ENCODE peak calls at places on chromosomes 7 and 10, in seven cellular contexts. One of them, this sample, is unnamed.

GRCh38 chr7:69436944-69437343 is 161.3 kb upstream of the AUTS2 start:
- DNase-seq in right atrium auricular region: no peak
- DNase-seq in SJSA1: no peak
- DNase-seq in suprapubic skin: no peak
- DNase-seq in GM23248: peak; percentile 3
- DNase-seq in OCI-LY7: no peak
- DNase-seq in iPS DF 6.9: no peak
- DNase-seq in this sample: no peak

GRCh38 chr10:43214071-43214955 is 52.6 kb downstream of the RASGEF1A start:
- DNase-seq in right atrium auricular region: no peak
- DNase-seq in SJSA1: no peak
- DNase-seq in suprapubic skin: no peak
- DNase-seq in GM23248: peak; percentile 69
- DNase-seq in OCI-LY7: no peak
- DNase-seq in iPS DF 6.9: no peak
- DNase-seq in this sample: no peak

GRCh38 chr10:91495402-91495801 is 85.3 kb downstream of the HECTD2 start:
- DNase-seq in right atrium auricular region: no peak
- DNase-seq in SJSA1: no peak
- DNase-seq in suprapubic skin: no peak
- DNase-seq in GM23248: peak; percentile 39
- DNase-seq in OCI-LY7: no peak
- DNase-seq in iPS DF 6.9: no peak
- DNase-seq in this sample: no peak

GRCh38 chr7:75905785-75906604 is 9.0 kb upstream of the POR start:
- DNase-seq in right atrium auricular region: peak; percentile 91
- DNase-seq in SJSA1: no peak
- DNase-seq in suprapubic skin: peak; percentile 88
- DNase-seq in GM23248: peak; percentile 89
- DNase-seq in OCI-LY7: no peak
- DNase-seq in iPS DF 6.9: peak; percentile 33
- DNase-seq in this sample: peak; percentile 20

GRCh38 chr10:60348982-60349381 is 40.7 kb downstream of the ANK3 start:
- DNase-seq in right atrium auricular region: no peak
- DNase-seq in SJSA1: no peak
- DNase-seq in suprapubic skin: no peak
- DNase-seq in GM23248: peak; percentile 47
- DNase-seq in OCI-LY7: no peak
- DNase-seq in iPS DF 6.9: no peak
- DNase-seq in this sample: no peak

GRCh38 chr10:109428775-109429480 is 494.4 kb downstream of the XPNPEP1 start:
- DNase-seq in right atrium auricular region: no peak
- DNase-seq in SJSA1: no peak
- DNase-seq in suprapubic skin: no peak
- DNase-seq in GM23248: no peak
- DNase-seq in OCI-LY7: no peak
- DNase-seq in iPS DF 6.9: no peak
- DNase-seq in this sample: no peak

GRCh38 chr7:216360-217300 is 24.3 kb downstream of the FAM20C start:
- DNase-seq in right atrium auricular region: peak; percentile 81
- DNase-seq in SJSA1: no peak
- DNase-seq in suprapubic skin: no peak
- DNase-seq in GM23248: no peak
- DNase-seq in OCI-LY7: no peak
- DNase-seq in iPS DF 6.9: no peak
- DNase-seq in this sample: no peak

GRCh38 chr10:97921581-97922377 is 72.1 kb downstream of the GOLGA7B start:
- DNase-seq in right atrium auricular region: no peak
- DNase-seq in SJSA1: no peak
- DNase-seq in suprapubic skin: no peak
- DNase-seq in GM23248: peak; percentile 44
- DNase-seq in OCI-LY7: no peak
- DNase-seq in iPS DF 6.9: no peak
- DNase-seq in this sample: no peak

GRCh38 chr7:2956526-2957368 is 86.9 kb downstream of the CARD11 start:
- DNase-seq in right atrium auricular region: no peak
- DNase-seq in SJSA1: no peak
- DNase-seq in suprapubic skin: no peak
- DNase-seq in GM23248: peak; percentile 60
- DNase-seq in OCI-LY7: no peak
- DNase-seq in iPS DF 6.9: no peak
- DNase-seq in this sample: no peak

GRCh38 chr10:79149662-79150443 is 81.1 kb downstream of the ZMIZ1 start:
- DNase-seq in right atrium auricular region: peak; percentile 88
- DNase-seq in SJSA1: peak; percentile 98
- DNase-seq in suprapubic skin: peak; percentile 94
- DNase-seq in GM23248: peak; percentile 96
- DNase-seq in OCI-LY7: peak; percentile 48
- DNase-seq in iPS DF 6.9: no peak
- DNase-seq in this sample: peak; percentile 45

GRCh38 chr7:117873056-117873932 is at the start of gene CTTNBP2:
- DNase-seq in right atrium auricular region: peak; percentile 65
- DNase-seq in SJSA1: no peak
- DNase-seq in suprapubic skin: peak; percentile 83
- DNase-seq in GM23248: peak; percentile 75
- DNase-seq in OCI-LY7: no peak
- DNase-seq in iPS DF 6.9: no peak
- DNase-seq in this sample: peak; percentile 65

GRCh38 chr7:30331338-30331737 is 46.9 kb downstream of the ZNRF2 start:
- DNase-seq in right atrium auricular region: no peak
- DNase-seq in SJSA1: no peak
- DNase-seq in suprapubic skin: no peak
- DNase-seq in GM23248: peak; percentile 14
- DNase-seq in OCI-LY7: no peak
- DNase-seq in iPS DF 6.9: no peak
- DNase-seq in this sample: no peak

GRCh38 chr10:112209534-112210200 is 26.1 kb upstream of the GPAM start:
- DNase-seq in right atrium auricular region: no peak
- DNase-seq in SJSA1: no peak
- DNase-seq in suprapubic skin: no peak
- DNase-seq in GM23248: peak; percentile 74
- DNase-seq in OCI-LY7: no peak
- DNase-seq in iPS DF 6.9: no peak
- DNase-seq in this sample: peak; percentile 59

GRCh38 chr7:59079-59825 is 133.1 kb upstream of the FAM20C start:
- DNase-seq in right atrium auricular region: no peak
- DNase-seq in SJSA1: no peak
- DNase-seq in suprapubic skin: peak; percentile 55
- DNase-seq in GM23248: no peak
- DNase-seq in OCI-LY7: no peak
- DNase-seq in iPS DF 6.9: no peak
- DNase-seq in this sample: no peak

GRCh38 chr7:48255046-48255445 is 83.8 kb downstream of the ABCA13 start:
- DNase-seq in right atrium auricular region: no peak
- DNase-seq in SJSA1: no peak
- DNase-seq in suprapubic skin: no peak
- DNase-seq in GM23248: peak; percentile 63
- DNase-seq in OCI-LY7: no peak
- DNase-seq in iPS DF 6.9: no peak
- DNase-seq in this sample: no peak

GRCh38 chr10:117439243-117439912 is 64.1 kb upstream of the PDZD8 start:
- DNase-seq in right atrium auricular region: peak; percentile 87
- DNase-seq in SJSA1: no peak
- DNase-seq in suprapubic skin: peak; percentile 89
- DNase-seq in GM23248: peak; percentile 99
- DNase-seq in OCI-LY7: no peak
- DNase-seq in iPS DF 6.9: no peak
- DNase-seq in this sample: no peak

GRCh38 chr10:558891-559766 is 130.3 kb downstream of the DIP2C start:
- DNase-seq in right atrium auricular region: no peak
- DNase-seq in SJSA1: no peak
- DNase-seq in suprapubic skin: no peak
- DNase-seq in GM23248: no peak
- DNase-seq in OCI-LY7: no peak
- DNase-seq in iPS DF 6.9: no peak
- DNase-seq in this sample: no peak

GRCh38 chr10:78438094-78438906 is 404.6 kb downstream of the RPS24 start:
- DNase-seq in right atrium auricular region: no peak
- DNase-seq in SJSA1: no peak
- DNase-seq in suprapubic skin: peak; percentile 60
- DNase-seq in GM23248: no peak
- DNase-seq in OCI-LY7: peak; percentile 20
- DNase-seq in iPS DF 6.9: no peak
- DNase-seq in this sample: no peak

GRCh38 chr7:139522830-139523198 is 671 bp upstream of the CLEC2L start:
- DNase-seq in right atrium auricular region: no peak
- DNase-seq in SJSA1: no peak
- DNase-seq in suprapubic skin: no peak
- DNase-seq in GM23248: no peak
- DNase-seq in OCI-LY7: no peak
- DNase-seq in iPS DF 6.9: no peak
- DNase-seq in this sample: no peak
- H3K4me3 ChIP-seq in right atrium auricular region: no peak overlapping the region
- H3K4me3 ChIP-seq in SJSA1: no peak overlapping the region
- H3K4me3 ChIP-seq in suprapubic skin: no peak overlapping the region
- H3K4me3 ChIP-seq in GM23248: peak overlapping the region; percentile 45
- H3K4me3 ChIP-seq in OCI-LY7: no peak overlapping the region
- H3K4me3 ChIP-seq in iPS DF 6.9: no peak overlapping the region
- H3K4me3 ChIP-seq in this sample: no peak overlapping the region

GRCh38 chr10:14656052-14656451 is 118.6 kb downstream of the FAM107B start:
- DNase-seq in right atrium auricular region: no peak
- DNase-seq in SJSA1: no peak
- DNase-seq in suprapubic skin: no peak
- DNase-seq in GM23248: no peak
- DNase-seq in OCI-LY7: no peak
- DNase-seq in iPS DF 6.9: no peak
- DNase-seq in this sample: no peak
- H3K4me1 ChIP-seq in right atrium auricular region: peaks cover 16% of the 10 kb centered on the region
- H3K4me1 ChIP-seq in SJSA1: peaks cover 30% of the 10 kb centered on the region
- H3K4me1 ChIP-seq in suprapubic skin: peaks cover 27% of the 10 kb centered on the region
- H3K4me1 ChIP-seq in GM23248: peaks cover 39% of the 10 kb centered on the region
- H3K4me1 ChIP-seq in OCI-LY7: peaks cover 95% of the 10 kb centered on the region
- H3K4me1 ChIP-seq in iPS DF 6.9: no peaks in the 10 kb centered on the region
- H3K4me1 ChIP-seq in this sample: peaks cover 24% of the 10 kb centered on the region

GRCh38 chr7:27656724-27657123 is 6.0 kb downstream of the HIBADH start:
- DNase-seq in right atrium auricular region: no peak
- DNase-seq in SJSA1: no peak
- DNase-seq in suprapubic skin: no peak
- DNase-seq in GM23248: no peak
- DNase-seq in OCI-LY7: no peak
- DNase-seq in iPS DF 6.9: no peak
- DNase-seq in this sample: no peak

GRCh38 chr7:27663989-27664331 is 1.3 kb upstream of the HIBADH start:
- DNase-seq in right atrium auricular region: no peak
- DNase-seq in SJSA1: no peak
- DNase-seq in suprapubic skin: no peak
- DNase-seq in GM23248: no peak
- DNase-seq in OCI-LY7: no peak
- DNase-seq in iPS DF 6.9: no peak
- DNase-seq in this sample: no peak

GRCh38 chr7:27662490-27663205 is at the start of gene HIBADH:
- DNase-seq in right atrium auricular region: peak; percentile 100
- DNase-seq in SJSA1: peak; percentile 99
- DNase-seq in suprapubic skin: peak; percentile 99
- DNase-seq in GM23248: peak; percentile 99
- DNase-seq in OCI-LY7: peak; percentile 99
- DNase-seq in iPS DF 6.9: peak; percentile 88
- DNase-seq in this sample: peak; percentile 99

DNA sequence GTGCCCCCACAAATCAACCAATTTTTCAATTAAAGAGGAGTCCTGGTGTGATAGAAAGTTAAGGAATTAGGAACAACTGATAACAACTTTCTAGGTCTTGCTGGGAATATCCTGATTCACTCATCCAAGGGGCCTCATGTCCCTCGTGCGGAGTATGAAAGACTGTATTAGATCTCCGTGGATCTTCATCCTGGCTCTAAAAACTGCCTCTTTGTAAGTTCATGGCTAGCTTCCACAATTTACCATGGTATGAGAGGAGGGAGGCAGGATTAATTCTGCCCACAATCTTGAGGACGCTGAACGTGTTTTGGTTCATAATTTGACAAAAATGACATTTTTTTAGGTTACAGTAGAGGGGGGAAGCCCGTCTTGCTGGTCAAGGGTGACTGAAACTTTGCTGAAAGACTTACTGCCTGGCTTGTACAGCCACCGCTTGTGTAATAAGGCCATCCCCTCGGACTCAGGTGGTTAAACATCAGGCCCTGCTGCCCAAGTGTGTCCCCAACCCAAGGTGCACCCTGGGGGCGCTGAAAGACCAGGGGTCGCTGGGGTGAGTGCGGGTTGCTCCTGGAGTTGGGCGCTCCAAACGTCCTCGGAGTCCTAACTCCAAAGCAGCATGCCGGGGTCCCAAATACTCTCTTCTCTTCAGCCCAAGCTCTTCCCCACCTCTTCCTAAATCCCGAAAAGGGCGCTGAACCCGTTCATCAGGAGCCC is 750 bp downstream of the HIBADH start:
- DNase-seq in right atrium auricular region: peak; percentile 63
- DNase-seq in SJSA1: no peak
- DNase-seq in suprapubic skin: no peak
- DNase-seq in GM23248: peak; percentile 62
- DNase-seq in OCI-LY7: peak; percentile 52
- DNase-seq in iPS DF 6.9: no peak
- DNase-seq in this sample: peak; percentile 8
- H3K4me3 ChIP-seq in right atrium auricular region: peak overlapping the region; percentile 91
- H3K4me3 ChIP-seq in SJSA1: peak overlapping the region; percentile 71
- H3K4me3 ChIP-seq in suprapubic skin: peak overlapping the region; percentile 94
- H3K4me3 ChIP-seq in GM23248: peak overlapping the region; percentile 94
- H3K4me3 ChIP-seq in OCI-LY7: peak overlapping the region; percentile 74
- H3K4me3 ChIP-seq in iPS DF 6.9: peak overlapping the region; percentile 86
- H3K4me3 ChIP-seq in this sample: peak overlapping the region; percentile 84

GRCh38 chr10:119388849-119389345 is 153.6 kb downstream of the RGS10 start:
- DNase-seq in right atrium auricular region: no peak
- DNase-seq in SJSA1: no peak
- DNase-seq in suprapubic skin: no peak
- DNase-seq in GM23248: no peak
- DNase-seq in OCI-LY7: no peak
- DNase-seq in iPS DF 6.9: no peak
- DNase-seq in this sample: no peak

GRCh38 chr10:119383174-119383856 is 159.2 kb downstream of the RGS10 start:
- DNase-seq in right atrium auricular region: no peak
- DNase-seq in SJSA1: no peak
- DNase-seq in suprapubic skin: no peak
- DNase-seq in GM23248: no peak
- DNase-seq in OCI-LY7: peak; percentile 20
- DNase-seq in iPS DF 6.9: no peak
- DNase-seq in this sample: no peak

GRCh38 chr10:119386666-119387065 is 155.9 kb downstream of the RGS10 start:
- DNase-seq in right atrium auricular region: no peak
- DNase-seq in SJSA1: no peak
- DNase-seq in suprapubic skin: no peak
- DNase-seq in GM23248: no peak
- DNase-seq in OCI-LY7: no peak
- DNase-seq in iPS DF 6.9: no peak
- DNase-seq in this sample: no peak

GRCh38 chr10:119379466-119380071 is 162.9 kb downstream of the RGS10 start:
- DNase-seq in right atrium auricular region: no peak
- DNase-seq in SJSA1: no peak
- DNase-seq in suprapubic skin: peak; percentile 65
- DNase-seq in GM23248: no peak
- DNase-seq in OCI-LY7: no peak
- DNase-seq in iPS DF 6.9: no peak
- DNase-seq in this sample: no peak

DNA sequence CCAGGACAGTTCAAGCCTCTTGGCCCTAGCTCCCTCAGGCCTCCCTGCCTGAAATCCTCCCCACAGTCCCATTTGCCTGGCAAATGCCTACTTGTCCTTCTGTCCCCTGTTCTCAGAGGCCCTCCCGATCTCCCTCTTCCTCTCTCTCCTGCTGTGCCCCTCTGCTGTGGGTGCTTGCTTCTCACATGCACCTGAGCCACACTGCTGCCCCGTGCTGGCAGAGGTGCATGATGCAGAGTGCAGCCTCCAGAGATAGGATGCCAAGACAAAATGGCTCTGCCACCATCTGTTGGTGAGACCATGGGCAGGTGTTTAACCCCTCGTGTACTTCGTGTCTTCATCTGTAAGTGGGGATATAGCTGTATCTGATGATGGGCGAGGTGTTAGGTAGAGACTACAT is 158.4 kb downstream of the RGS10 start:
- DNase-seq in right atrium auricular region: no peak
- DNase-seq in SJSA1: no peak
- DNase-seq in suprapubic skin: no peak
- DNase-seq in GM23248: no peak
- DNase-seq in OCI-LY7: peak; percentile 27
- DNase-seq in iPS DF 6.9: no peak
- DNase-seq in this sample: no peak
- H3K4me1 ChIP-seq in right atrium auricular region: peaks cover 33% of the 10 kb centered on the region
- H3K4me1 ChIP-seq in SJSA1: no peaks in the 10 kb centered on the region
- H3K4me1 ChIP-seq in suprapubic skin: peaks cover 2% of the 10 kb centered on the region
- H3K4me1 ChIP-seq in GM23248: no peaks in the 10 kb centered on the region
- H3K4me1 ChIP-seq in OCI-LY7: peaks cover 27% of the 10 kb centered on the region
- H3K4me1 ChIP-seq in iPS DF 6.9: no peaks in the 10 kb centered on the region
- H3K4me1 ChIP-seq in this sample: no peaks in the 10 kb centered on the region